ENCODE peak calls at places on chromosomes 11 and 22, in nine cellular contexts. D is NCI-H1930, H is pons, K is uterus, W is HEK293T, Z is AG10803, S is HCT116, O is posterior cingulate gyrus, J is nucleus accumbens. C is an unnamed sample.

GRCh38 chr11:10639350-10639749 is 54.2 kb downstream of the IRAG1 start:
- DNase-seq in H (peak; percentile 55), W (no peak), S (no peak), J (no peak), O (no peak), Z (no peak), K (peak; percentile 13), D (no peak), C (no peak)

GRCh38 chr11:120326228-120326627 is 1.1 kb downstream of the TLCD5 start:
- DNase-seq in J (no peak), Z (peak; percentile 72), W (no peak), H (no peak), D (no peak), K (no peak), S (no peak), O (no peak), C (no peak)

GRCh38 chr22:46849951-46850350 is 87.5 kb downstream of the TBC1D22A start:
- DNase-seq in J (no peak), S (no peak), D (no peak), O (no peak), H (no peak), W (no peak), K (no peak), Z (no peak), C (no peak)

GRCh38 chr11:128796275-128796674 is 70.8 kb downstream of the KCNJ1 start:
- DNase-seq in J (no peak), O (no peak), W (no peak), S (no peak), D (no peak), H (no peak), Z (peak; percentile 41), K (no peak), C (no peak)

GRCh38 chr11:64743591-64744543 is at the start of gene RASGRP2:
- DNase-seq in K (peak; percentile 77), O (peak; percentile 43), W (peak; percentile 73), H (no peak), Z (no peak), J (no peak), D (peak; percentile 60), S (no peak), C (no peak)

GRCh38 chr11:98260983-98261382 is 759.8 kb upstream of the CNTN5 start:
- DNase-seq in K (no peak), S (no peak), H (no peak), J (no peak), W (no peak), D (no peak), O (no peak), Z (no peak), C (no peak)

GRCh38 chr11:105024394-105024793 is 1.4 kb upstream of the CASP5 start:
- DNase-seq in K (no peak), H (no peak), J (no peak), W (no peak), Z (no peak), S (no peak), D (no peak), O (no peak), C (no peak)

GRCh38 chr22:36982136-36982535 is 37.1 kb downstream of the TST start:
- DNase-seq in J (no peak), O (no peak), K (no peak), W (no peak), H (no peak), S (no peak), Z (no peak), D (no peak), C (no peak)

GRCh38 chr22:45919504-45920286 is 57.3 kb downstream of the WNT7B start:
- DNase-seq in H (no peak), D (no peak), Z (no peak), O (no peak), J (no peak), S (no peak), W (no peak), K (no peak), C (peak; percentile 93)

GRCh38 chr22:43206515-43207161 is 19.7 kb upstream of the TTLL12 start:
- DNase-seq in Z (no peak), W (no peak), H (no peak), K (no peak), J (no peak), O (no peak), S (no peak), D (no peak), C (no peak)

GRCh38 chr11:6413791-6414231 is 5.1 kb downstream of the APBB1 start:
- DNase-seq in W (no peak), H (no peak), D (no peak), K (no peak), Z (peak; percentile 48), O (no peak), J (no peak), S (no peak), C (no peak)

GRCh38 chr11:86547727-86548126 is 124.7 kb downstream of the ME3 start:
- DNase-seq in W (no peak), K (no peak), Z (no peak), H (no peak), O (no peak), D (no peak), J (no peak), S (no peak), C (no peak)

C was measured in PC-9.